ENCODE peak calls at places on chromosomes 3 and 15, in nine cellular contexts. A is stimulated activated naive B cell treated with anti-CD40 and anti-IgM and Interleukin-4, amounts not matched to agents 10 μg/mL and 1 μg/mL and 100 μg/mL, for 72 hours; R is right cardiac atrium; K is activated CD4-positive, alpha-beta T cell treated with anti-CD3 and anti-CD28 coated beads for 36 hours; V is upper lobe of right lung; P is T-cell; D is GM12878; J is activated naive CD8-positive, alpha-beta T cell treated with anti-CD3 and anti-CD28 coated beads, Interleukin-2, amount 50 U/mL, for 24 hours; F is left lung. H is an unnamed sample.

GRCh38 chr15:66748320-66748779 is 46.3 kb downstream of the SMAD6 start:
- ATAC-seq in R (no peak), D (no peak), F (peak), P (no peak), A (no peak), V (no peak), K (no peak), J (no peak), H (no peak)

GRCh38 chr15:66294157-66294931 is 976 bp downstream of the DIS3L start:
- ATAC-seq in K (peak), R (peak), V (peak), J (peak), F (peak), P (peak), D (peak), A (peak), H (peak)

GRCh38 chr3:98829246-98829832 is 66.2 kb downstream of the ST3GAL6 start:
- ATAC-seq in D (no peak), R (no peak), K (no peak), A (peak), P (no peak), V (no peak), F (no peak), J (no peak), H (no peak)

GRCh38 chr3:196920733-196921132 is 21.6 kb downstream of the NCBP2 start:
- ATAC-seq in R (no peak), J (no peak), D (peak), A (peak), F (no peak), V (peak), K (no peak), P (no peak), H (peak)

GRCh38 chr15:76576526-76577279 is 240.1 kb downstream of the ISL2 start:
- ATAC-seq in P (no peak), J (peak), D (no peak), F (peak), V (peak), A (no peak), K (peak), R (peak), H (peak)

GRCh38 chr3:146536681-146537080 is 7.7 kb downstream of the PLSCR1 start:
- ATAC-seq in V (no peak), J (no peak), K (no peak), D (no peak), F (no peak), R (peak), A (no peak), P (no peak), H (no peak)

GRCh38 chr15:90664650-90665287 is 52.4 kb upstream of the BLM start:
- ATAC-seq in J (no peak), P (no peak), F (peak), V (peak), A (peak), D (peak), K (no peak), R (peak), H (peak)

GRCh38 chr3:12436514-12437222 is 47.6 kb upstream of the TSEN2 start:
- ATAC-seq in F (peak), D (no peak), A (no peak), P (no peak), K (no peak), V (peak), J (no peak), R (peak), H (no peak)

GRCh38 chr15:65541231-65541630 is 11.0 kb downstream of the HACD3 start:
- ATAC-seq in F (no peak), D (no peak), J (no peak), A (no peak), P (no peak), V (no peak), R (no peak), K (no peak), H (no peak)

H was measured in stimulated activated memory B cell treated with anti-CD40 and anti-IgM and Interleukin-4, amounts not matched to agents 10 μg/mL and 1 μg/mL and 100 μg/mL, for 72 hours.